ENCODE peak calls at places on chromosomes 1 and 21, in nine cellular contexts. One of them, this sample, is unnamed.

GRCh38 chr1:43558346-43558841 is 27.7 kb downstream of the PTPRF start:
- DNase-seq in neuronal stem cell: no peak
- DNase-seq in G401: no peak
- DNase-seq in body of pancreas: peak
- DNase-seq in B cell: no peak
- DNase-seq in T-cell: no peak
- DNase-seq in NCI-H2171 treated with DMSO at 0.1 percent for 48 hours: no peak
- DNase-seq in NCI-H1417: peak
- DNase-seq in ovary: peak
- DNase-seq in this sample: no peak

GRCh38 chr1:112713466-112714312 is 1.4 kb downstream of the PPM1J start:
- DNase-seq in neuronal stem cell: no peak
- DNase-seq in G401: no peak
- DNase-seq in body of pancreas: peak
- DNase-seq in B cell: peak
- DNase-seq in T-cell: no peak
- DNase-seq in NCI-H2171 treated with DMSO at 0.1 percent for 48 hours: no peak
- DNase-seq in NCI-H1417: peak
- DNase-seq in ovary: no peak
- DNase-seq in this sample: no peak

GRCh38 chr1:45306319-45306718 is 20.4 kb upstream of the HPDL start:
- DNase-seq in neuronal stem cell: no peak
- DNase-seq in G401: no peak
- DNase-seq in body of pancreas: no peak
- DNase-seq in B cell: no peak
- DNase-seq in T-cell: no peak
- DNase-seq in NCI-H2171 treated with DMSO at 0.1 percent for 48 hours: no peak
- DNase-seq in NCI-H1417: no peak
- DNase-seq in ovary: no peak
- DNase-seq in this sample: no peak

GRCh38 chr1:28129150-28129549 is 40.7 kb upstream of the EYA3 start:
- DNase-seq in neuronal stem cell: no peak
- DNase-seq in G401: no peak
- DNase-seq in body of pancreas: no peak
- DNase-seq in B cell: no peak
- DNase-seq in T-cell: no peak
- DNase-seq in NCI-H2171 treated with DMSO at 0.1 percent for 48 hours: no peak
- DNase-seq in NCI-H1417: no peak
- DNase-seq in ovary: no peak
- DNase-seq in this sample: no peak

GRCh38 chr1:82718719-82719419 is 918.1 kb downstream of the ADGRL2 start:
- DNase-seq in neuronal stem cell: no peak
- DNase-seq in G401: no peak
- DNase-seq in body of pancreas: no peak
- DNase-seq in B cell: no peak
- DNase-seq in T-cell: no peak
- DNase-seq in NCI-H2171 treated with DMSO at 0.1 percent for 48 hours: no peak
- DNase-seq in NCI-H1417: no peak
- DNase-seq in ovary: no peak
- DNase-seq in this sample: no peak

GRCh38 chr1:56429288-56429687 is 150.1 kb downstream of the PLPP3 start:
- DNase-seq in neuronal stem cell: no peak
- DNase-seq in G401: no peak
- DNase-seq in body of pancreas: no peak
- DNase-seq in B cell: no peak
- DNase-seq in T-cell: no peak
- DNase-seq in NCI-H2171 treated with DMSO at 0.1 percent for 48 hours: peak
- DNase-seq in NCI-H1417: no peak
- DNase-seq in ovary: no peak
- DNase-seq in this sample: no peak

GRCh38 chr1:3509721-3510120 is 55.3 kb downstream of the ARHGEF16 start:
- DNase-seq in neuronal stem cell: no peak
- DNase-seq in G401: no peak
- DNase-seq in body of pancreas: no peak
- DNase-seq in B cell: no peak
- DNase-seq in T-cell: no peak
- DNase-seq in NCI-H2171 treated with DMSO at 0.1 percent for 48 hours: no peak
- DNase-seq in NCI-H1417: no peak
- DNase-seq in ovary: no peak
- DNase-seq in this sample: no peak

GRCh38 chr21:29372063-29372802 is 73.5 kb downstream of the BACH1 start:
- DNase-seq in neuronal stem cell: peak
- DNase-seq in G401: peak
- DNase-seq in body of pancreas: peak
- DNase-seq in B cell: peak
- DNase-seq in T-cell: peak
- DNase-seq in NCI-H2171 treated with DMSO at 0.1 percent for 48 hours: peak
- DNase-seq in NCI-H1417: peak
- DNase-seq in ovary: peak
- DNase-seq in this sample: no peak

GRCh38 chr1:1832820-1833219 is 54.5 kb upstream of the NADK start:
- DNase-seq in neuronal stem cell: no peak
- DNase-seq in G401: peak
- DNase-seq in body of pancreas: peak
- DNase-seq in B cell: no peak
- DNase-seq in T-cell: no peak
- DNase-seq in NCI-H2171 treated with DMSO at 0.1 percent for 48 hours: no peak
- DNase-seq in NCI-H1417: no peak
- DNase-seq in ovary: no peak
- DNase-seq in this sample: no peak

GRCh38 chr1:24995121-24995520 is 65.0 kb upstream of the RUNX3 start:
- DNase-seq in neuronal stem cell: no peak
- DNase-seq in G401: no peak
- DNase-seq in body of pancreas: no peak
- DNase-seq in B cell: no peak
- DNase-seq in T-cell: no peak
- DNase-seq in NCI-H2171 treated with DMSO at 0.1 percent for 48 hours: no peak
- DNase-seq in NCI-H1417: no peak
- DNase-seq in ovary: no peak
- DNase-seq in this sample: no peak

GRCh38 chr1:174044418-174045222 is 22.5 kb upstream of the RC3H1 start:
- DNase-seq in neuronal stem cell: no peak
- DNase-seq in G401: no peak
- DNase-seq in body of pancreas: no peak
- DNase-seq in B cell: no peak
- DNase-seq in T-cell: no peak
- DNase-seq in NCI-H2171 treated with DMSO at 0.1 percent for 48 hours: no peak
- DNase-seq in NCI-H1417: no peak
- DNase-seq in ovary: no peak
- DNase-seq in this sample: no peak

GRCh38 chr1:117181630-117182041 is 29.1 kb downstream of the VTCN1 start:
- DNase-seq in neuronal stem cell: no peak
- DNase-seq in G401: no peak
- DNase-seq in body of pancreas: no peak
- DNase-seq in B cell: no peak
- DNase-seq in T-cell: no peak
- DNase-seq in NCI-H2171 treated with DMSO at 0.1 percent for 48 hours: no peak
- DNase-seq in NCI-H1417: no peak
- DNase-seq in ovary: no peak
- DNase-seq in this sample: no peak

GRCh38 chr1:218164930-218165686 is 120.0 kb upstream of the RRP15 start:
- DNase-seq in neuronal stem cell: peak
- DNase-seq in G401: no peak
- DNase-seq in body of pancreas: peak
- DNase-seq in B cell: no peak
- DNase-seq in T-cell: no peak
- DNase-seq in NCI-H2171 treated with DMSO at 0.1 percent for 48 hours: peak
- DNase-seq in NCI-H1417: peak
- DNase-seq in ovary: no peak
- DNase-seq in this sample: peak

GRCh38 chr1:202618387-202619022 is 91.7 kb downstream of the SYT2 start:
- DNase-seq in neuronal stem cell: no peak
- DNase-seq in G401: no peak
- DNase-seq in body of pancreas: no peak
- DNase-seq in B cell: no peak
- DNase-seq in T-cell: no peak
- DNase-seq in NCI-H2171 treated with DMSO at 0.1 percent for 48 hours: no peak
- DNase-seq in NCI-H1417: no peak
- DNase-seq in ovary: no peak
- DNase-seq in this sample: no peak

GRCh38 chr1:24142546-24143431 is at the start of gene IL22RA1:
- DNase-seq in neuronal stem cell: no peak
- DNase-seq in G401: no peak
- DNase-seq in body of pancreas: peak
- DNase-seq in B cell: no peak
- DNase-seq in T-cell: no peak
- DNase-seq in NCI-H2171 treated with DMSO at 0.1 percent for 48 hours: no peak
- DNase-seq in NCI-H1417: no peak
- DNase-seq in ovary: no peak
- DNase-seq in this sample: peak

GRCh38 chr1:218380125-218380977 is 35.2 kb downstream of the TGFB2 start:
- DNase-seq in neuronal stem cell: no peak
- DNase-seq in G401: peak
- DNase-seq in body of pancreas: peak
- DNase-seq in B cell: no peak
- DNase-seq in T-cell: no peak
- DNase-seq in NCI-H2171 treated with DMSO at 0.1 percent for 48 hours: no peak
- DNase-seq in NCI-H1417: no peak
- DNase-seq in ovary: no peak
- DNase-seq in this sample: no peak

GRCh38 chr1:205504311-205505075 is at the start of gene CDK18:
- DNase-seq in neuronal stem cell: peak
- DNase-seq in G401: peak
- DNase-seq in body of pancreas: peak
- DNase-seq in B cell: no peak
- DNase-seq in T-cell: peak
- DNase-seq in NCI-H2171 treated with DMSO at 0.1 percent for 48 hours: peak
- DNase-seq in NCI-H1417: peak
- DNase-seq in ovary: peak
- DNase-seq in this sample: peak

GRCh38 chr1:165633624-165634023 is 2.6 kb downstream of the MGST3 start:
- DNase-seq in neuronal stem cell: no peak
- DNase-seq in G401: no peak
- DNase-seq in body of pancreas: no peak
- DNase-seq in B cell: no peak
- DNase-seq in T-cell: no peak
- DNase-seq in NCI-H2171 treated with DMSO at 0.1 percent for 48 hours: no peak
- DNase-seq in NCI-H1417: no peak
- DNase-seq in ovary: no peak
- DNase-seq in this sample: no peak

GRCh38 chr1:29500041-29500440 is 263.7 kb downstream of the PTPRU start:
- DNase-seq in neuronal stem cell: no peak
- DNase-seq in G401: no peak
- DNase-seq in body of pancreas: no peak
- DNase-seq in B cell: no peak
- DNase-seq in T-cell: no peak
- DNase-seq in NCI-H2171 treated with DMSO at 0.1 percent for 48 hours: no peak
- DNase-seq in NCI-H1417: no peak
- DNase-seq in ovary: no peak
- DNase-seq in this sample: no peak

GRCh38 chr1:110787328-110788071 is 85.4 kb upstream of the CD53 start:
- DNase-seq in neuronal stem cell: no peak
- DNase-seq in G401: no peak
- DNase-seq in body of pancreas: no peak
- DNase-seq in B cell: peak
- DNase-seq in T-cell: peak
- DNase-seq in NCI-H2171 treated with DMSO at 0.1 percent for 48 hours: no peak
- DNase-seq in NCI-H1417: no peak
- DNase-seq in ovary: no peak
- DNase-seq in this sample: no peak

GRCh38 chr1:174836543-174836942 is 163.2 kb upstream of the CACYBP start:
- DNase-seq in neuronal stem cell: no peak
- DNase-seq in G401: peak
- DNase-seq in body of pancreas: no peak
- DNase-seq in B cell: no peak
- DNase-seq in T-cell: no peak
- DNase-seq in NCI-H2171 treated with DMSO at 0.1 percent for 48 hours: no peak
- DNase-seq in NCI-H1417: no peak
- DNase-seq in ovary: no peak
- DNase-seq in this sample: no peak

GRCh38 chr1:9835758-9836631 is 12.2 kb upstream of the CLSTN1 start:
- DNase-seq in neuronal stem cell: peak
- DNase-seq in G401: peak
- DNase-seq in body of pancreas: no peak
- DNase-seq in B cell: no peak
- DNase-seq in T-cell: no peak
- DNase-seq in NCI-H2171 treated with DMSO at 0.1 percent for 48 hours: peak
- DNase-seq in NCI-H1417: peak
- DNase-seq in ovary: peak
- DNase-seq in this sample: peak

GRCh38 chr1:214670098-214670497 is 67.1 kb downstream of the CENPF start:
- DNase-seq in neuronal stem cell: no peak
- DNase-seq in G401: no peak
- DNase-seq in body of pancreas: peak
- DNase-seq in B cell: no peak
- DNase-seq in T-cell: no peak
- DNase-seq in NCI-H2171 treated with DMSO at 0.1 percent for 48 hours: no peak
- DNase-seq in NCI-H1417: no peak
- DNase-seq in ovary: peak
- DNase-seq in this sample: peak